ENCODE peak calls at places on chromosomes 6 and 20, in six cellular contexts. One of them, this sample, is unnamed.
A peak's percentile ranks its signal among the peaks of the same experiment; 100 is the strongest.

GRCh38 chr6:31083742-31084354 is 28.5 kb downstream of the C6orf15 start:
- DNase-seq in adrenal gland: peak; percentile 38
- DNase-seq in spleen: no peak
- DNase-seq in upper lobe of right lung: no peak
- DNase-seq in cardiac muscle cell: peak; percentile 75
- DNase-seq in osteoblast: peak; percentile 86
- DNase-seq in this sample: peak; percentile 50

GRCh38 chr6:87029711-87030314 is 65.1 kb downstream of the CGA start:
- DNase-seq in upper lobe of right lung: no peak
- DNase-seq in spleen: no peak
- DNase-seq in cardiac muscle cell: peak; percentile 70
- DNase-seq in osteoblast: no peak
- DNase-seq in adrenal gland: peak; percentile 25
- DNase-seq in this sample: no peak

GRCh38 chr6:137870286-137870685 is 3.2 kb downstream of the TNFAIP3 start:
- DNase-seq in adrenal gland: no peak
- DNase-seq in upper lobe of right lung: no peak
- DNase-seq in osteoblast: no peak
- DNase-seq in cardiac muscle cell: no peak
- DNase-seq in spleen: no peak
- DNase-seq in this sample: no peak

GRCh38 chr6:116462516-116462915 is 1.3 kb downstream of the CALHM6 start:
- DNase-seq in spleen: no peak
- DNase-seq in adrenal gland: no peak
- DNase-seq in osteoblast: no peak
- DNase-seq in cardiac muscle cell: no peak
- DNase-seq in upper lobe of right lung: no peak
- DNase-seq in this sample: no peak

GRCh38 chr20:54346269-54346668 is 129.1 kb upstream of the DOK5 start:
- DNase-seq in osteoblast: no peak
- DNase-seq in spleen: no peak
- DNase-seq in upper lobe of right lung: no peak
- DNase-seq in adrenal gland: no peak
- DNase-seq in cardiac muscle cell: no peak
- DNase-seq in this sample: no peak

GRCh38 chr6:4371207-4371921 is 236.0 kb upstream of the ECI2 start:
- DNase-seq in spleen: no peak
- DNase-seq in osteoblast: peak; percentile 89
- DNase-seq in adrenal gland: peak; percentile 95
- DNase-seq in upper lobe of right lung: no peak
- DNase-seq in cardiac muscle cell: peak; percentile 71
- DNase-seq in this sample: peak; percentile 92

GRCh38 chr6:136127856-136128255 is 122.3 kb downstream of the MTFR2 start:
- DNase-seq in osteoblast: no peak
- DNase-seq in upper lobe of right lung: no peak
- DNase-seq in adrenal gland: no peak
- DNase-seq in cardiac muscle cell: no peak
- DNase-seq in spleen: no peak
- DNase-seq in this sample: no peak

GRCh38 chr6:81966968-81967367 is 214.5 kb upstream of the TENT5A start:
- DNase-seq in osteoblast: no peak
- DNase-seq in spleen: no peak
- DNase-seq in upper lobe of right lung: no peak
- DNase-seq in cardiac muscle cell: no peak
- DNase-seq in adrenal gland: no peak
- DNase-seq in this sample: no peak

GRCh38 chr20:20233041-20233514 is 134.8 kb upstream of the INSM1 start:
- DNase-seq in spleen: no peak
- DNase-seq in adrenal gland: no peak
- DNase-seq in upper lobe of right lung: no peak
- DNase-seq in cardiac muscle cell: peak; percentile 37
- DNase-seq in osteoblast: no peak
- DNase-seq in this sample: no peak

GRCh38 chr6:115544765-115545409 is 515.8 kb downstream of the FRK start:
- DNase-seq in upper lobe of right lung: peak; percentile 38
- DNase-seq in adrenal gland: no peak
- DNase-seq in cardiac muscle cell: no peak
- DNase-seq in spleen: peak; percentile 36
- DNase-seq in osteoblast: peak; percentile 21
- DNase-seq in this sample: no peak

GRCh38 chr6:140071115-140071514 is 696.7 kb upstream of the CITED2 start:
- DNase-seq in osteoblast: no peak
- DNase-seq in cardiac muscle cell: peak; percentile 93
- DNase-seq in spleen: no peak
- DNase-seq in adrenal gland: no peak
- DNase-seq in upper lobe of right lung: no peak
- DNase-seq in this sample: no peak

GRCh38 chr6:73180718-73181619 is 44.3 kb downstream of the KHDC1L start:
- DNase-seq in adrenal gland: peak; percentile 23
- DNase-seq in upper lobe of right lung: no peak
- DNase-seq in cardiac muscle cell: peak; percentile 84
- DNase-seq in osteoblast: no peak
- DNase-seq in spleen: no peak
- DNase-seq in this sample: no peak

GRCh38 chr20:10427060-10427692 is 6.8 kb downstream of the MKKS start:
- DNase-seq in osteoblast: no peak
- DNase-seq in cardiac muscle cell: peak; percentile 82
- DNase-seq in upper lobe of right lung: no peak
- DNase-seq in spleen: peak; percentile 78
- DNase-seq in adrenal gland: peak; percentile 76
- DNase-seq in this sample: peak; percentile 62

GRCh38 chr6:148831064-148831463 is 84.2 kb downstream of the UST start:
- DNase-seq in cardiac muscle cell: no peak
- DNase-seq in adrenal gland: no peak
- DNase-seq in osteoblast: no peak
- DNase-seq in spleen: no peak
- DNase-seq in upper lobe of right lung: no peak
- DNase-seq in this sample: no peak

GRCh38 chr6:140684776-140685550 is 1310.5 kb upstream of the CITED2 start:
- DNase-seq in adrenal gland: no peak
- DNase-seq in upper lobe of right lung: no peak
- DNase-seq in osteoblast: no peak
- DNase-seq in spleen: no peak
- DNase-seq in cardiac muscle cell: peak; percentile 12
- DNase-seq in this sample: no peak

GRCh38 chr6:89458720-89459119 is 25.8 kb downstream of the ANKRD6 start:
- DNase-seq in adrenal gland: no peak
- DNase-seq in osteoblast: peak; percentile 31
- DNase-seq in upper lobe of right lung: no peak
- DNase-seq in cardiac muscle cell: no peak
- DNase-seq in spleen: no peak
- DNase-seq in this sample: no peak

GRCh38 chr6:135358251-135358821 is 139.2 kb downstream of the AHI1 start:
- DNase-seq in spleen: no peak
- DNase-seq in upper lobe of right lung: no peak
- DNase-seq in cardiac muscle cell: peak; percentile 82
- DNase-seq in osteoblast: peak; percentile 79
- DNase-seq in adrenal gland: no peak
- DNase-seq in this sample: no peak

GRCh38 chr6:170440437-170440836 is 112.7 kb downstream of the PSMB1 start:
- DNase-seq in spleen: peak; percentile 47
- DNase-seq in adrenal gland: no peak
- DNase-seq in osteoblast: peak; percentile 47
- DNase-seq in cardiac muscle cell: no peak
- DNase-seq in upper lobe of right lung: peak; percentile 47
- DNase-seq in this sample: no peak

GRCh38 chr6:43076928-43077809 is 1.1 kb downstream of the PTK7 start:
- DNase-seq in adrenal gland: no peak
- DNase-seq in cardiac muscle cell: peak; percentile 54
- DNase-seq in upper lobe of right lung: peak; percentile 74
- DNase-seq in spleen: no peak
- DNase-seq in osteoblast: peak; percentile 87
- DNase-seq in this sample: no peak

GRCh38 chr6:20454201-20454824 is 52.6 kb downstream of the E2F3 start:
- DNase-seq in upper lobe of right lung: no peak
- DNase-seq in osteoblast: no peak
- DNase-seq in spleen: no peak
- DNase-seq in cardiac muscle cell: no peak
- DNase-seq in adrenal gland: no peak
- DNase-seq in this sample: no peak

GRCh38 chr6:69696273-69696672 is 100.5 kb downstream of the LMBRD1 start:
- DNase-seq in upper lobe of right lung: no peak
- DNase-seq in spleen: no peak
- DNase-seq in cardiac muscle cell: no peak
- DNase-seq in osteoblast: no peak
- DNase-seq in adrenal gland: no peak
- DNase-seq in this sample: no peak

GRCh38 chr20:25643735-25644134 is 19.9 kb upstream of the NANP start:
- DNase-seq in cardiac muscle cell: no peak
- DNase-seq in adrenal gland: no peak
- DNase-seq in upper lobe of right lung: no peak
- DNase-seq in osteoblast: no peak
- DNase-seq in spleen: no peak
- DNase-seq in this sample: no peak

GRCh38 chr20:19991826-19992225 is 25.3 kb upstream of the NAA20 start:
- DNase-seq in cardiac muscle cell: no peak
- DNase-seq in spleen: no peak
- DNase-seq in osteoblast: no peak
- DNase-seq in adrenal gland: no peak
- DNase-seq in upper lobe of right lung: no peak
- DNase-seq in this sample: no peak

GRCh38 chr6:12735786-12736185 is 19.2 kb downstream of the PHACTR1 start:
- DNase-seq in adrenal gland: no peak
- DNase-seq in cardiac muscle cell: peak; percentile 9
- DNase-seq in spleen: no peak
- DNase-seq in upper lobe of right lung: no peak
- DNase-seq in osteoblast: no peak
- DNase-seq in this sample: no peak

DNA sequence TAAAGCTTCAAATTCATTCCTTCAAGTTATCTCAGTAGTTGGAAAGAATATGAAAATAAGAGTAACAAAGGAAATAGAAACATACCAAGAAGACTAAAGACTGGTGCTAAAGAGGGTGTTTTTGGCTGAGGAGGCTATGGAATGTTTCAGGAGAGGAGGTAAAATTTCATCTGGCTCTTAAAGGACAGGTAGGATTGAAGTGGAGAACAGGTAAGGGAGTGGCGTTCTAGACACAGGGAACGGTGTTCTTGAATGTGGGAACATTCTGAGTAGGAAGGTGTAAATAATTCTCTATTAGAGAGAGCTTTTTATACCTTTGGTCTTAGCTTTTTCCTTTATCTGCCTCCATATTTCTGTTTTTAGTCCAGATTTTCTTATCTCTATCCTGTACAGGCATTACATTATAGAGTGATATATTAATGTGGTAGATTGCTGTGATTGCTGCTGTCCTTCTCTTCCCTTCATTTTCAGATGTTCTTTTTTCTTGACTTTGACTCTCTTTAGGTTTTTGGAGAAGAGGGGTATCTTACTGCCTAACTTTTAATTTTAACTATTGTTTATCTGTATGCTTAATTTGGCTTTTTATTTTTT is 15.4 kb downstream of the QKI start:
- DNase-seq in osteoblast: no peak
- DNase-seq in adrenal gland: no peak
- DNase-seq in cardiac muscle cell: no peak
- DNase-seq in spleen: no peak
- DNase-seq in upper lobe of right lung: no peak
- DNase-seq in this sample: no peak
- H3K4me1 ChIP-seq in osteoblast: peaks cover 12% of the 10 kb centered on the region
- H3K4me1 ChIP-seq in adrenal gland: peaks cover 77% of the 10 kb centered on the region
- H3K4me1 ChIP-seq in cardiac muscle cell: peaks cover 67% of the 10 kb centered on the region
- H3K4me1 ChIP-seq in spleen: peaks cover 93% of the 10 kb centered on the region
- H3K4me1 ChIP-seq in upper lobe of right lung: peaks cover 46% of the 10 kb centered on the region
- H3K4me1 ChIP-seq in this sample: peaks cover 92% of the 10 kb centered on the region

DNA sequence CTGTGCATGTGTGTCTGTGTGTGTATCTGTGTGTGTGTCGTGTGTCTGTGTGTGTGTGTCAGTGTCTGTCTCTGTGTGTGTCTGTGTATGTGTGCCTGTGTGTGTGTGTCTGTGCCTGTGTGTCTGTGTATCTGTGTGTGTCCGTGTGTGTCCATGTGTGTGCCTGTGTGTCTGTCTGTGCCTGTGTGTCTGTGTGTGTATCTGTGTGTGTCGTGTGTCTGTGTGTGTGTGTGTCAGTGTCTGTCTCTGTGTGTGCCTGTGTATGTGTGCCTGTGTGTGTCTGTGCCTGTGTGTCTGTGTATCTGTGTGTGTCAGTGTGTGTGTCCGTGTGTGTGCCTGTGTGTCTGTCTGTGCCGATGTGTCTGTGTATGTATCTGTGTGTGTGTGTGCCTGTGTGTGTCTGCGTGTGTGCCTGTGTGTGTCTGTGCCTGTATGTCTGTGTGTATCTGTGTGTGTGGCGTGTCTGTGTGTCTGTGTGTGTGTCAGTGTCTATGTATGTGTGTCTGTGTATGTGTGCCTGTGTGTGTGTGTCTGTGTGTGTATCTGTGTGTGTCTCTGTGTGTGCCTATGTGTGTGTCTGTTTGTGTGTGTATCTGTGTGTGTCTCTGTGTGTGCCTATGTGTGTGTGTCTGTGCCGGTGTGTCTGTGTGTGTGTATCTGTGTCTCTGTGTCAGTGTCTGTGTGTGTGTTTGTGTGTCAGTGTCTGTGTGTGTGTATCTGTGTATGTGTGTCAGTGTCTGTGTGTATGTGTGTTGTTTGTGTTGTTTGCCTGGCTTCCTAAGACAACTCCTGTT is 11.6 kb downstream of the SNPH start:
- DNase-seq in osteoblast: no peak
- DNase-seq in upper lobe of right lung: no peak
- DNase-seq in cardiac muscle cell: no peak
- DNase-seq in spleen: no peak
- DNase-seq in adrenal gland: no peak
- DNase-seq in this sample: no peak
- H3K27me3 ChIP-seq in osteoblast: no peaks in the 10 kb centered on the region
- H3K27me3 ChIP-seq in upper lobe of right lung: no peaks in the 10 kb centered on the region
- H3K27me3 ChIP-seq in cardiac muscle cell: no peaks in the 10 kb centered on the region
- H3K27me3 ChIP-seq in spleen: no peaks in the 10 kb centered on the region
- H3K27me3 ChIP-seq in adrenal gland: no peaks in the 10 kb centered on the region
- H3K27me3 ChIP-seq in this sample: no peaks in the 10 kb centered on the region

GRCh38 chr20:57713951-57714350 is 4.1 kb upstream of the PMEPA1 start:
- DNase-seq in upper lobe of right lung: no peak
- DNase-seq in adrenal gland: no peak
- DNase-seq in spleen: no peak
- DNase-seq in cardiac muscle cell: no peak
- DNase-seq in osteoblast: peak; percentile 75
- DNase-seq in this sample: no peak

GRCh38 chr20:57715268-57715904 is 5.6 kb upstream of the PMEPA1 start:
- DNase-seq in adrenal gland: no peak
- DNase-seq in osteoblast: peak; percentile 62
- DNase-seq in spleen: no peak
- DNase-seq in cardiac muscle cell: no peak
- DNase-seq in upper lobe of right lung: no peak
- DNase-seq in this sample: no peak

GRCh38 chr20:57716202-57716601 is 6.4 kb upstream of the PMEPA1 start:
- DNase-seq in cardiac muscle cell: peak; percentile 20
- DNase-seq in upper lobe of right lung: no peak
- DNase-seq in adrenal gland: no peak
- DNase-seq in osteoblast: peak; percentile 93
- DNase-seq in spleen: no peak
- DNase-seq in this sample: no peak

GRCh38 chr20:57713505-57713903 is 3.7 kb upstream of the PMEPA1 start:
- DNase-seq in osteoblast: peak; percentile 84
- DNase-seq in spleen: no peak
- DNase-seq in upper lobe of right lung: peak; percentile 73
- DNase-seq in adrenal gland: peak; percentile 37
- DNase-seq in cardiac muscle cell: no peak
- DNase-seq in this sample: no peak

GRCh38 chr20:57714409-57715267 is 4.8 kb upstream of the PMEPA1 start:
- DNase-seq in osteoblast: peak; percentile 98
- DNase-seq in cardiac muscle cell: peak; percentile 57
- DNase-seq in spleen: no peak
- DNase-seq in adrenal gland: no peak
- DNase-seq in upper lobe of right lung: no peak
- DNase-seq in this sample: no peak
- H3K4me1 ChIP-seq in osteoblast: peaks cover 56% of the 10 kb centered on the region
- H3K4me1 ChIP-seq in cardiac muscle cell: peaks cover 4% of the 10 kb centered on the region
- H3K4me1 ChIP-seq in spleen: peaks cover 34% of the 10 kb centered on the region
- H3K4me1 ChIP-seq in adrenal gland: peaks cover 15% of the 10 kb centered on the region
- H3K4me1 ChIP-seq in upper lobe of right lung: peaks cover 34% of the 10 kb centered on the region
- H3K4me1 ChIP-seq in this sample: peaks cover 81% of the 10 kb centered on the region

GRCh38 chr6:70955441-70956190 is 1.2 kb downstream of the B3GAT2 start:
- DNase-seq in spleen: peak; percentile 96
- DNase-seq in cardiac muscle cell: peak; percentile 78
- DNase-seq in adrenal gland: peak; percentile 85
- DNase-seq in osteoblast: peak; percentile 95
- DNase-seq in upper lobe of right lung: peak; percentile 93
- DNase-seq in this sample: peak; percentile 80
- H3K27me3 ChIP-seq in spleen: peaks cover 28% of the 10 kb centered on the region
- H3K27me3 ChIP-seq in cardiac muscle cell: peaks cover 82% of the 10 kb centered on the region
- H3K27me3 ChIP-seq in adrenal gland: peaks cover 23% of the 10 kb centered on the region
- H3K27me3 ChIP-seq in osteoblast: peaks cover 49% of the 10 kb centered on the region
- H3K27me3 ChIP-seq in upper lobe of right lung: peaks cover 33% of the 10 kb centered on the region
- H3K27me3 ChIP-seq in this sample: peaks cover 42% of the 10 kb centered on the region

This sample was measured in heart left ventricle.